ENCODE peak calls at places on chromosome 17, in six cellular contexts. N is ovary, I is mammary epithelial cell, K is fibroblast of lung, R is colonic mucosa, M is psoas muscle. W is an unnamed sample.

GRCh38 chr17:74971069-74971841 is 1.3 kb downstream of the HID1 start:
- DNase-seq in K (no peak), R (no peak), M (no peak), I (no peak), N (no peak), W (no peak)

GRCh38 chr17:956905-957304 is 22.7 kb downstream of the NXN start:
- DNase-seq in N (no peak), I (peak), K (no peak), R (no peak), M (no peak), W (no peak)

GRCh38 chr17:6752068-6752909 is 3.6 kb upstream of the XAF1 start:
- DNase-seq in M (peak), R (no peak), K (peak), N (peak), I (peak), W (no peak)

GRCh38 chr17:81681672-81682071 is 1.9 kb downstream of the ARL16 start:
- DNase-seq in I (no peak), M (no peak), N (no peak), R (no peak), K (no peak), W (no peak)

GRCh38 chr17:60971515-60972369 is 294.1 kb downstream of the BCAS3 start:
- DNase-seq in I (peak), K (peak), R (peak), N (no peak), M (no peak), W (no peak)

GRCh38 chr17:56926704-56927103 is 12.9 kb upstream of the TRIM25 start:
- DNase-seq in R (no peak), M (no peak), K (no peak), N (no peak), I (no peak), W (no peak)

GRCh38 chr17:63519972-63520882 is 2.9 kb upstream of the KCNH6 start:
- DNase-seq in M (no peak), I (no peak), K (no peak), N (no peak), R (peak), W (no peak)

GRCh38 chr17:16937431-16937830 is 34.5 kb downstream of the TNFRSF13B start:
- DNase-seq in M (no peak), N (no peak), I (no peak), K (no peak), R (no peak), W (no peak)

GRCh38 chr17:50939795-50940684 is 73.9 kb upstream of the TOB1 start:
- DNase-seq in M (no peak), K (no peak), N (peak), I (no peak), R (no peak), W (no peak)

GRCh38 chr17:16585796-16586195 is 16.8 kb upstream of the ZNF287 start:
- DNase-seq in I (no peak), M (no peak), R (peak), N (no peak), K (peak), W (no peak)

GRCh38 chr17:17041571-17042380 is 481 bp upstream of the MPRIP start:
- DNase-seq in I (peak), K (peak), N (peak), M (peak), R (peak), W (peak)

GRCh38 chr17:37848690-37849616 is 75.3 kb upstream of the TBC1D3K start:
- DNase-seq in M (no peak), N (no peak), R (no peak), K (peak), I (peak), W (no peak)

GRCh38 chr17:42520540-42520951 is 15.5 kb upstream of the NAGLU start:
- DNase-seq in I (no peak), N (peak), K (no peak), R (no peak), M (no peak), W (no peak)

GRCh38 chr17:58658804-58659713 is 32.8 kb downstream of the TEX14 start:
- DNase-seq in R (peak), M (peak), I (peak), K (peak), N (peak), W (peak)

GRCh38 chr17:57484826-57485565 is 228.7 kb downstream of the MSI2 start:
- DNase-seq in R (no peak), N (no peak), I (no peak), M (no peak), K (no peak), W (no peak)

GRCh38 chr17:8718001-8718563 is 26.6 kb downstream of the CCDC42 start:
- DNase-seq in N (no peak), R (no peak), K (no peak), I (no peak), M (no peak), W (no peak)

GRCh38 chr17:31918701-31919128 is 17.2 kb upstream of the UTP6 start:
- DNase-seq in M (no peak), R (no peak), K (peak), N (no peak), I (peak), W (no peak)

GRCh38 chr17:27303734-27304133 is 9.8 kb downstream of the WSB1 start:
- DNase-seq in R (no peak), N (no peak), M (no peak), K (no peak), I (no peak), W (no peak)

GRCh38 chr17:34542700-34543336 is 36.6 kb upstream of the TMEM132E start:
- DNase-seq in M (peak), N (no peak), I (no peak), K (peak), R (peak), W (peak)

GRCh38 chr17:51640108-51640622 is 379.8 kb downstream of the UTP18 start:
- DNase-seq in K (no peak), N (no peak), R (no peak), M (no peak), I (peak), W (no peak)

GRCh38 chr17:42521036-42521435 is 15.0 kb upstream of the NAGLU start:
- DNase-seq in N (peak), R (no peak), M (no peak), I (no peak), K (no peak), W (no peak)

GRCh38 chr17:81582341-81582740 is 30.2 kb upstream of the FAAP100 start:
- DNase-seq in K (no peak), N (no peak), M (no peak), R (no peak), I (no peak), W (no peak)

GRCh38 chr17:81840826-81841778 is 6.3 kb upstream of the PPP1R27 start:
- DNase-seq in I (peak), K (no peak), R (no peak), N (peak), M (peak), W (no peak)

GRCh38 chr17:32546031-32546444 is 59.2 kb downstream of the CDK5R1 start:
- DNase-seq in M (no peak), K (no peak), I (no peak), R (no peak), N (no peak), W (peak)

GRCh38 chr17:62981933-62982332 is 15.9 kb downstream of the TANC2 start:
- DNase-seq in R (no peak), N (no peak), M (no peak), I (peak), K (no peak), W (no peak)

GRCh38 chr17:50689251-50689650 is 18.5 kb downstream of the ANKRD40 start:
- DNase-seq in M (no peak), I (peak), K (peak), N (peak), R (no peak), W (no peak)

GRCh38 chr17:61160789-61161440 is 238.7 kb upstream of the TBX2 start:
- DNase-seq in N (no peak), R (no peak), M (no peak), I (no peak), K (peak), W (no peak)

GRCh38 chr17:82320140-82320840 is 2.9 kb upstream of the CD7 start:
- DNase-seq in I (no peak), K (no peak), R (no peak), M (no peak), N (no peak), W (no peak)

GRCh38 chr17:30074726-30075125 is 41.9 kb upstream of the NSRP1 start:
- DNase-seq in K (no peak), N (no peak), R (no peak), M (no peak), I (no peak), W (no peak)

GRCh38 chr17:11996722-11997146 is 541 bp downstream of the ZNF18 start:
- DNase-seq in N (no peak), R (peak), M (no peak), I (peak), K (peak), W (no peak)

GRCh38 chr17:17591408-17592265 is at the start of gene PEMT:
- DNase-seq in N (peak), K (peak), I (peak), R (peak), M (peak), W (peak)

GRCh38 chr17:6439951-6440350 is 4.3 kb upstream of the PIMREG start:
- DNase-seq in I (no peak), M (no peak), N (no peak), K (no peak), R (no peak), W (no peak)

GRCh38 chr17:63434951-63435571 is 11.0 kb downstream of the CYB561 start:
- DNase-seq in M (peak), K (peak), I (peak), N (no peak), R (peak), W (peak)

GRCh38 chr17:8125196-8125946 is 1.5 kb upstream of the HES7 start:
- DNase-seq in M (peak), K (peak), I (peak), R (peak), N (peak), W (peak)

GRCh38 chr17:57940653-57941329 is 14.4 kb downstream of the CUEDC1 start:
- DNase-seq in N (no peak), K (no peak), M (peak), I (no peak), R (no peak), W (peak)

GRCh38 chr17:63927464-63928171 is 4.5 kb downstream of the CD79B start:
- DNase-seq in K (no peak), R (no peak), I (no peak), M (no peak), N (no peak), W (no peak)

GRCh38 chr17:48571826-48572417 is 6.2 kb downstream of the HOXB4 start:
- DNase-seq in N (no peak), K (no peak), I (peak), R (no peak), M (no peak), W (no peak)
- H3K27ac ChIP-seq in N (no peak), K (peak), I (no peak), R (peak), M (peak), W (no peak)

DNA sequence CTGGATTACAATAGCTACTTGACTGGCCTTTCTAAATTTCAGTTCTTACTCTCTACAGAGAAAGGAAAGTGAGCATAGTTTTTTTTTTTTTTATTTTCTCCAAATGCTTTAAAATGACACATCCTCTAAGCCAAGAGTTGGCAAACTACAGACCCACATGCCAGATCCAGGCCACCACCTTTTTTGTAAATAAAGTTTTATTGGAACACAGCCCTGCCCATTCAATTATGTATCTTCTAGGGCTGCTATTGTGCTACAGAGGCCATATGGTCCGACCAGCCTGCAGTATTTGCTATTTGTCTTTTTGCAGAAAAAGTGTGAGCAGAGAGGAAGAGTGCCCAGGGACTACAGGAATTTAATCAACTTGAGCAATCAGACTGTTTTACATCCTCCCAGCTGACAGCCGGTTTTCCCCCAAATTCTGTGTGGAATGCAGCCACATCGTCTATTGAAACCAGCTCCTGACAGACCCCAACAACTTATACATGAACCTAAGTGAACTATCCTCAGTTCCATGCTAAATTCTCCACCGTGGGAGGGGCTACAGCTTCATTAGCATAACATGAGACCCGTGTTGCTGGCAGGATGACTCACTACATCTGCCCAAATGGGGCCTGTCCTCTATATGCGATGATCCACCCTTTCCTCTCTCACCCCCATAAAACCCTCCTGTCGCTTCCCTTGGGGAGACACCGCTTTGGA is 149.2 kb upstream of the HS3ST3A1 start:
- DNase-seq in I (no peak), N (no peak), K (peak), M (no peak), R (peak), W (no peak)
- H3K27ac ChIP-seq in I (no peak), N (no peak), K (no peak), M (no peak), R (no peak), W (no peak)

GRCh38 chr17:72976971-72977767 is 115.3 kb downstream of the SLC39A11 start:
- DNase-seq in N (peak), I (peak), R (no peak), M (peak), K (peak), W (no peak)
- H3K27ac ChIP-seq in N (no peak), I (no peak), R (peak), M (peak), K (peak), W (peak)

DNA sequence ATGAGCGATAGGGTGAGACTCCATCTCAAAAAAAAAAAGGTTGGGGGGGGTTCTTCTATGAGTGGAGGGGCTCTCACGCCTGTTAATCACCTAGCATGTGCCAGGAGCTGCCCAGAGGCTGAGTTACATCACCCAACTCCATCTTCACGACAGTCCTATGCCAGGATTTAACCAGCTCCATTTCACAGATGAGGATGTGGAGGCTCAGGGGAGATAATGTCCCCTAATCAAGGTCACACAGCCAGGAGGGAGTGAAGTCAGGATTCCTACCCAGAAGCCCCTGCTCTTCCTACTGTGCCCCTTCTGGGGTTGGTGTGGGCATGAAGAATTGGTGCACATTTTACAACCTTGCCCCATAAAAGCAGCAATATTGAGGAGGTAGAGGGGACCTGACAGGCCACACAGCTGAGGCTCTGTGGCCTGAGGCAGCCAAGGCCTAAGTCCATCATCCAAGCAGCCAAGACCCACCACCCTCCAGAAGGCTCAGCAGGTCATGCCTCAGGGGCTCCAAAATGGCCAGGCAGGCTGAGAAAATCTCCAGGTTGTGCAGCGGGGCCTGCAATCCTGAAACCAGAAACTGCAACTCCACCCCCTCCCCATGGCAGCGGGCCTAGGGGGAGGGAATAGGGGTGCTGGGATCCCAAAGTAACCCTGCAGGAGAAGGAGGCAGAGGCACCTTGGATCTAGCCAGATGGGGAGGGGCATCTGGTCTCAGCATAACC is 6.9 kb downstream of the PPY start:
- DNase-seq in K (no peak), M (no peak), I (no peak), N (no peak), R (no peak), W (no peak)
- H3K27ac ChIP-seq in K (no peak), M (no peak), I (no peak), N (no peak), R (no peak), W (no peak)

GRCh38 chr17:39164675-39165143 is 1.3 kb downstream of the ARL5C start:
- DNase-seq in M (peak), R (peak), K (peak), N (peak), I (peak), W (peak)
- H3K27ac ChIP-seq in M (no peak), R (no peak), K (no peak), N (no peak), I (no peak), W (no peak)

GRCh38 chr17:9890124-9890523 is 14.9 kb downstream of the RCVRN start:
- DNase-seq in M (no peak), K (no peak), R (no peak), I (no peak), N (no peak), W (no peak)
- H3K27ac ChIP-seq in M (no peak), K (no peak), R (no peak), I (no peak), N (no peak), W (no peak)

GRCh38 chr17:35984140-35984539 is 2.4 kb downstream of the CCL14 start:
- DNase-seq in N (no peak), R (no peak), K (no peak), M (no peak), I (no peak), W (no peak)

GRCh38 chr17:35982409-35983191 is 1.3 kb upstream of the CCL16 start:
- DNase-seq in M (no peak), K (no peak), R (no peak), N (no peak), I (no peak), W (no peak)

GRCh38 chr17:35981246-35981645 is at the start of gene CCL16:
- DNase-seq in I (no peak), M (no peak), K (no peak), N (no peak), R (no peak), W (no peak)

GRCh38 chr17:35978346-35978745 is 3.0 kb downstream of the CCL16 start:
- DNase-seq in K (no peak), N (no peak), I (no peak), R (no peak), M (no peak), W (no peak)

GRCh38 chr17:35981908-35982330 is 622 bp upstream of the CCL16 start:
- DNase-seq in R (no peak), N (no peak), M (no peak), K (no peak), I (no peak), W (no peak)
- H3K27ac ChIP-seq in R (no peak), N (no peak), M (no peak), K (no peak), I (no peak), W (no peak)

W was measured in caudate nucleus.